ENCODE peak calls at places on chromosome 10, in five cellular contexts. V, P, J, Z and B are unnamed samples.

GRCh38 chr10:61869772-61870520 is 31.6 kb upstream of the ARID5B start:
- DNase-seq in V (no peak), P (peak), J (peak), Z (peak), B (no peak)

GRCh38 chr10:130429809-130430208 is 293.6 kb downstream of the GLRX3 start:
- DNase-seq in V (no peak), P (no peak), J (no peak), Z (no peak), B (peak)

GRCh38 chr10:100817268-100817839 is 72.0 kb downstream of the PAX2 start:
- DNase-seq in V (no peak), P (no peak), J (no peak), Z (no peak), B (no peak)

GRCh38 chr10:33258951-33259350 is 75.5 kb downstream of the NRP1 start:
- DNase-seq in V (no peak), P (peak), J (peak), Z (peak), B (no peak)

GRCh38 chr10:132808568-132809236 is 22.8 kb upstream of the NKX6-2 start:
- DNase-seq in V (no peak), P (no peak), J (no peak), Z (no peak), B (no peak)

GRCh38 chr10:34905200-34905927 is 90.3 kb upstream of the PARD3 start:
- DNase-seq in V (no peak), P (no peak), J (no peak), Z (no peak), B (no peak)

GRCh38 chr10:125018576-125019143 is 76.7 kb downstream of the ZRANB1 start:
- DNase-seq in V (no peak), P (no peak), J (no peak), Z (no peak), B (no peak)

GRCh38 chr10:67816719-67817118 is 21.3 kb downstream of the DNAJC12 start:
- DNase-seq in V (no peak), P (no peak), J (no peak), Z (no peak), B (no peak)

GRCh38 chr10:34241226-34242000 is 573.7 kb downstream of the PARD3 start:
- DNase-seq in V (no peak), P (no peak), J (no peak), Z (no peak), B (no peak)

GRCh38 chr10:34827087-34827766 is 12.1 kb upstream of the PARD3 start:
- DNase-seq in V (no peak), P (peak), J (no peak), Z (no peak), B (no peak)

GRCh38 chr10:35614312-35614711 is 9.2 kb downstream of the GJD4 start:
- DNase-seq in V (no peak), P (no peak), J (no peak), Z (no peak), B (no peak)

GRCh38 chr10:7218974-7219373 is 191.9 kb downstream of the SFMBT2 start:
- DNase-seq in V (no peak), P (peak), J (peak), Z (peak), B (no peak)

GRCh38 chr10:69065406-69066361 is 22.2 kb upstream of the SRGN start:
- DNase-seq in V (no peak), P (peak), J (peak), Z (peak), B (no peak)

GRCh38 chr10:11880169-11881027 is 57.2 kb downstream of the PROSER2 start:
- DNase-seq in V (no peak), P (no peak), J (no peak), Z (no peak), B (no peak)

GRCh38 chr10:28906934-28907333 is 229.6 kb downstream of the BAMBI start:
- DNase-seq in V (no peak), P (peak), J (peak), Z (peak), B (no peak)

GRCh38 chr10:131012641-131012985 is 298.9 kb downstream of the TCERG1L start:
- DNase-seq in V (no peak), P (no peak), J (no peak), Z (no peak), B (no peak)

GRCh38 chr10:48209246-48209645 is 65.2 kb downstream of the FRMPD2 start:
- DNase-seq in V (no peak), P (peak), J (peak), Z (peak), B (no peak)

GRCh38 chr10:112962343-112962742 is 12.3 kb downstream of the TCF7L2 start:
- DNase-seq in V (no peak), P (no peak), J (no peak), Z (no peak), B (no peak)

GRCh38 chr10:4355346-4355745 is 470.7 kb upstream of the AKR1E2 start:
- DNase-seq in V (no peak), P (no peak), J (no peak), Z (peak), B (no peak)

GRCh38 chr10:82529064-82529463 is 654.1 kb downstream of the NRG3 start:
- DNase-seq in V (no peak), P (no peak), J (no peak), Z (no peak), B (no peak)

GRCh38 chr10:88117869-88118632 is 254.6 kb downstream of the PTEN start:
- DNase-seq in V (no peak), P (no peak), J (no peak), Z (no peak), B (no peak)

GRCh38 chr10:72316748-72317435 is 37.8 kb downstream of the DNAJB12 start:
- DNase-seq in V (peak), P (no peak), J (no peak), Z (no peak), B (no peak)

GRCh38 chr10:44986670-44987069 is 8.1 kb upstream of the DEPP1 start:
- DNase-seq in V (no peak), P (peak), J (peak), Z (peak), B (no peak)

GRCh38 chr10:11242443-11243386 is 225.0 kb downstream of the CELF2 start:
- DNase-seq in V (no peak), P (peak), J (peak), Z (peak), B (no peak)

GRCh38 chr10:109933984-109934565 is 10.8 kb upstream of the XPNPEP1 start:
- DNase-seq in V (peak), P (no peak), J (peak), Z (no peak), B (no peak)

GRCh38 chr10:22325272-22325947 is 4.5 kb downstream of the BMI1 start:
- DNase-seq in V (peak), P (peak), J (peak), Z (peak), B (peak)

GRCh38 chr10:103584216-103585010 is 90.9 kb downstream of the NEURL1 start:
- DNase-seq in V (peak), P (peak), J (no peak), Z (no peak), B (no peak)

GRCh38 chr10:35089641-35090161 is 440 bp downstream of the CUL2 start:
- DNase-seq in V (peak), P (peak), J (peak), Z (peak), B (no peak)

GRCh38 chr10:43785252-43785651 is 136.6 kb upstream of the ZNF32 start:
- DNase-seq in V (no peak), P (peak), J (no peak), Z (no peak), B (no peak)

GRCh38 chr10:86979977-86980448 is 11.7 kb downstream of the ADIRF start:
- DNase-seq in V (no peak), P (peak), J (no peak), Z (no peak), B (no peak)

GRCh38 chr10:126227762-126228134 is 160.5 kb downstream of the ADAM12 start:
- DNase-seq in V (no peak), P (no peak), J (peak), Z (no peak), B (no peak)

GRCh38 chr10:117710181-117710798 is 167.7 kb downstream of the EMX2 start:
- DNase-seq in V (no peak), P (no peak), J (no peak), Z (no peak), B (no peak)

GRCh38 chr10:104614245-104614831 is 26.8 kb upstream of the SORCS3 start:
- DNase-seq in V (peak), P (peak), J (peak), Z (no peak), B (no peak)

GRCh38 chr10:119206603-119207366 is 586 bp upstream of the GRK5 start:
- DNase-seq in V (peak), P (peak), J (peak), Z (peak), B (peak)

GRCh38 chr10:35420044-35420443 is 83.7 kb downstream of the CCNY start:
- DNase-seq in V (no peak), P (peak), J (peak), Z (peak), B (no peak)

GRCh38 chr10:93921338-93921737 is 27.6 kb downstream of the SLC35G1 start:
- DNase-seq in V (peak), P (no peak), J (no peak), Z (no peak), B (no peak)

GRCh38 chr10:52143338-52143737 is 170.7 kb upstream of the DKK1 start:
- DNase-seq in V (no peak), P (no peak), J (no peak), Z (no peak), B (no peak)

GRCh38 chr10:5945561-5946418 is 31.6 kb downstream of the IL15RA start:
- DNase-seq in V (no peak), P (peak), J (peak), Z (peak), B (peak)

GRCh38 chr10:70494536-70494935 is 16.0 kb downstream of the PALD1 start:
- DNase-seq in V (no peak), P (no peak), J (no peak), Z (no peak), B (no peak)

DNA sequence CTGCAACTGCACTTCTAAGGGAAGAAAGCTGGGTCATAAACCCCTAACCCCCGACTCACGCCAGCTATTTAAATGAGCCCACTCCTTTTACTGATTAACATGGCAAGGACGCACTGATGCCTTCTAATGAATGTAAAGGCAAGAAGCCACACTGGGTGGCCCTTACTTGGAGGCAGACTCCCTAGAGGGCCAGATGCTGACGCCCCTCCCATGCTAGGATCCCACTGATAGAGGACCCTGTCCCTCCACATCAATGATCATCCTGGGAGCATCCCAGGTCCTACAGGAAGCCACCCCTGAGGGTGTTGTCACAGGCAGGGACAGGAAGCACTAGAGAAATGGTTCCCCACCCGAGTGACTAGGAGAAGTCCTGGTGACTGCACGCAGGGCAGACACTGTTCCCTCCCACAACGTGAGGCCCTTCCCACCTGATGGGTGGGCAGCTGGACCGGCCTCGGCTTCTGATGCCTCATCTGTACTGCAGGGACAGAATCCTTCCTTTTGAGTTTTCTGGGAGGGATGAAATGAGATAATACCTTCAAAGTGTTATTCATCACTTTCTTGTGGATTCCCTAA is 20.3 kb downstream of the JCAD start:
- DNase-seq in V (no peak), P (no peak), J (no peak), Z (no peak), B (no peak)
- TF ChIP-seq CTCF in V (no peak), P (no peak), J (no peak), Z (no peak), B (no peak)

DNA sequence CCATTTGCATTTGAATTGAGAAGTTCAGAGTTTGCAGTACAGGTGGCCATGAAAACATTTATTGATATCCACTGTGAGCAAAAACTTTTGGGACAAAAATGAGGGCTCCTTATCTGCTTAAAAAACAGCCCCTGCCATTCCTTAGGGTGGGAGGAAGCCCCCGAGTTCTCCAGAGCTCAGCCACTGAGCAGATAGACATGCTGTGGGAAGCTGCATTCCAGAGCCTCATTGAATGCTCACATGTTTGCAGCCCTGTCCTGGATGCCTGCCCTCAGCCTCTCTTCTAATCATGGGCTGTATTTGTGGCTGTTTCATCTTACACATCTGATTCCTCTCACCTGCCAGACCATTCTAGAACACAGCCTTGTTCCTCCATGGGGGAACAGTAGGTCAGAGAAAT is 33.3 kb downstream of the PLPP4 start:
- DNase-seq in V (no peak), P (no peak), J (no peak), Z (no peak), B (peak)
- TF ChIP-seq CTCF in V (no peak), P (no peak), J (no peak), Z (no peak), B (no peak)

GRCh38 chr10:97532935-97533671 is 34.4 kb downstream of the UBTD1 start:
- DNase-seq in V (no peak), P (peak), J (peak), Z (no peak), B (no peak)

GRCh38 chr10:97537186-97537869 is 35.3 kb upstream of the ANKRD2 start:
- DNase-seq in V (no peak), P (no peak), J (no peak), Z (no peak), B (no peak)

GRCh38 chr10:97533888-97534287 is 35.2 kb downstream of the UBTD1 start:
- DNase-seq in V (no peak), P (no peak), J (no peak), Z (no peak), B (no peak)

GRCh38 chr10:97531401-97531985 is 32.8 kb downstream of the UBTD1 start:
- DNase-seq in V (no peak), P (peak), J (peak), Z (peak), B (no peak)

DNA sequence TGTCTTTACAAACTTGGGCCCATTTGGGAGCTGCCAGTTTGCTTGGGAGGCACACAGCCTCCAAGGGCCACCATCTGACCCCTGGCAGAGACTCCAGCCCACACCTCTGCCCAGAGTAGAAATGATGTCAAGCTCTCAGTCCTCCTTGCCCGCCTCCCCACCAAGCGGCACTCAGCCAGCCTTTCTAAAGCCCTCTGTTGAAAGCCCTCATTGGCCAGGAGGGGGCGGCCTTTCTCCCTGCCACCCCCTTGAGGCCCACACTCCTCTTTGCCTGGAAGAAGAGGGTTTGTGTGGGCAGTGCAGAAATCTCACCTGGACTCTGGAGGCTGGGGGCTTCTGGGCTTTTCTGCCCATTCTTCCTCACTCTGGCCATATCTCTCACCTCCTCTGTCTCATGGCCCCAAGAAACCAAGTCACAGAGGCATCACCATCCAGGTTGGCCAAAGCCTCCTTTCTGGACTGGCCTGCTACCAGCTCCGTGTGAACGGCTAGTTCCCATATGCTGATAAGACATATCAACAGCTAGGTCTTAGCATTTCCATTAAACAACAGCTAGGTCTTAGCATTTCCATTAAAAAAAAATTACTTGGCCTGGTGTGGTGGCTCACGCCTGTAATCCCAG is 36.1 kb downstream of the UBTD1 start:
- DNase-seq in V (no peak), P (peak), J (no peak), Z (no peak), B (no peak)
- TF ChIP-seq CTCF in V (no peak), P (peak), J (peak), Z (peak), B (no peak)

GRCh38 chr10:114379631-114380041 is 24.7 kb downstream of the AFAP1L2 start:
- DNase-seq in V (no peak), P (peak), J (no peak), Z (no peak), B (no peak)
- TF ChIP-seq CTCF in V (no peak), P (no peak), J (no peak), Z (no peak), B (no peak)

GRCh38 chr10:14244801-14245211 is 85.9 kb downstream of the FRMD4A start:
- DNase-seq in V (no peak), P (peak), J (peak), Z (peak), B (no peak)

GRCh38 chr10:14240253-14241189 is 90.2 kb downstream of the FRMD4A start:
- DNase-seq in V (no peak), P (peak), J (peak), Z (peak), B (no peak)

GRCh38 chr10:14247650-14248258 is 83.0 kb downstream of the FRMD4A start:
- DNase-seq in V (no peak), P (peak), J (no peak), Z (peak), B (no peak)

GRCh38 chr10:14241196-14241595 is 89.5 kb downstream of the FRMD4A start:
- DNase-seq in V (no peak), P (no peak), J (no peak), Z (no peak), B (no peak)

GRCh38 chr10:14244147-14244546 is 86.6 kb downstream of the FRMD4A start:
- DNase-seq in V (no peak), P (peak), J (peak), Z (no peak), B (no peak)
- TF ChIP-seq CTCF in V (no peak), P (peak), J (peak), Z (no peak), B (no peak)

DNA sequence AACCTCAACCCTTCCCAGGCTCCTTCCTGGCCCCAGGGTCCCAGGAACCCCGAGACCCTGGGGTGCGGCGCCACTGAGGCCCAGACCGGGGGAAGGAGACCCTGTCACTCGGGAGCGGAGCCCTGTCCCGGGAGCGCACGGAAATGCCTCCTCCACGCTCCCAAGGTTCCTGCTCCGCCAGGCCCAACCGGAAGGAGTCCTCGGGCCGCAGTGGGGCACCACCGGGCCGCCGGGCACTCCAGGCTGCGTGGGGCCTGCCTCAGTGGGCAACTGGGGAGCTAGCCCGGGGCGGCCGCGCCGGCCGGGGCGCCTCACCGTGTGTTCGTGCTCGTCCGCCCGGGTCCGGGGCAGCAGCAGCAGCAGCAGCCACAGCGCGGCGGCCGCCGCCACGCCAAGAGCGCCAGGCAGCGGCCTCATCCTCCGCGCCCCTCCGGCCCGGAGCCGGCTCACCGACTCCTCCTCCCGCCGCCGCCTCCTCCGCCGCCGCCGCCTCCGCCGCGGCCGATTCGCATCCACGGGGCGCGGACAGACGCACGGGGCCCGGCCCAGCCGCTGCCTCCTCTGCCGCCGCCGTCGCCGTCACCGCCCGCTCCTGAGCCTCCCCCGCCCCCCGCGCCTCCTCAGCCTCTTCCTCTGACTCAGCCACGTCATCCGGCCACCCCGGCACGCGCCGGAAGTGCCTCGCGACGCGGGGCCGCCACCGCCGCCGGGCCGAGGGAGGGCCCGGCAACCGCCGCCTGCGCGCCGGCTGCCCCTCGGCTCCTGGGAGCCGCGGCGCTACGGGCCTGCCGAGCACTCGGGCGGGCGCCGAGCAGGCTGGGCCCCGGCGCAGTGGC is at the start of gene TM9SF3:
- DNase-seq in V (peak), P (peak), J (peak), Z (peak), B (peak)
- TF ChIP-seq CTCF in V (no peak), P (no peak), J (no peak), Z (no peak), B (no peak)